ENCODE peak calls at places on chromosomes 12 and 14, in seven cellular contexts. N is T-helper 2 cell; X is neuronal stem cell; Y is Caco-2; R is fibroblast of pulmonary artery; Q is CD8-positive, alpha-beta memory T cell; T is hippocampal formation. I is an unnamed sample.

GRCh38 chr12:14024589-14024988 is 43.2 kb upstream of the GRIN2B start:
- DNase-seq in N (no peak), X (no peak), Y (no peak), R (no peak), Q (no peak), T (no peak), I (no peak)

GRCh38 chr12:76002598-76003262 is 28.8 kb downstream of the PHLDA1 start:
- DNase-seq in N (no peak), X (no peak), Y (no peak), R (no peak), Q (no peak), T (no peak), I (no peak)

GRCh38 chr12:5318874-5319273 is 113.0 kb upstream of the NTF3 start:
- DNase-seq in N (no peak), X (no peak), Y (peak), R (peak), Q (no peak), T (no peak), I (peak)

GRCh38 chr14:45400509-45400908 is 147.5 kb upstream of the MIS18BP1 start:
- DNase-seq in N (no peak), X (no peak), Y (no peak), R (no peak), Q (no peak), T (no peak), I (no peak)

GRCh38 chr12:9907769-9908168 is 24.4 kb downstream of the CLEC2A start:
- DNase-seq in N (no peak), X (no peak), Y (no peak), R (no peak), Q (no peak), T (no peak), I (no peak)

GRCh38 chr12:4148418-4149056 is 125.0 kb upstream of the CCND2 start:
- DNase-seq in N (peak), X (no peak), Y (no peak), R (no peak), Q (peak), T (peak), I (no peak)

GRCh38 chr12:24974216-24974615 is 25.3 kb upstream of the BCAT1 start:
- DNase-seq in N (no peak), X (no peak), Y (no peak), R (no peak), Q (no peak), T (no peak), I (no peak)

GRCh38 chr14:105180598-105181528 is at the start of gene NUDT14:
- DNase-seq in N (peak), X (no peak), Y (peak), R (peak), Q (peak), T (peak), I (peak)

GRCh38 chr14:94171208-94171607 is 2.9 kb upstream of the PPP4R4 start:
- DNase-seq in N (no peak), X (no peak), Y (no peak), R (no peak), Q (no peak), T (no peak), I (peak)

GRCh38 chr12:111692575-111693210 is 6.8 kb downstream of the ACAD10 start:
- DNase-seq in N (no peak), X (no peak), Y (no peak), R (peak), Q (no peak), T (no peak), I (peak)

GRCh38 chr14:95480109-95480886 is 36.2 kb downstream of the SYNE3 start:
- DNase-seq in N (peak), X (no peak), Y (no peak), R (peak), Q (peak), T (no peak), I (no peak)

GRCh38 chr12:89768586-89769482 is 60.2 kb upstream of the ATP2B1 start:
- DNase-seq in N (peak), X (no peak), Y (peak), R (peak), Q (no peak), T (no peak), I (peak)

GRCh38 chr12:104998423-104999346 is 12.6 kb downstream of the NOPCHAP1 start:
- DNase-seq in N (no peak), X (no peak), Y (no peak), R (no peak), Q (no peak), T (no peak), I (no peak)

GRCh38 chr12:104372048-104372720 is 68.6 kb downstream of the EID3 start:
- DNase-seq in N (peak), X (no peak), Y (no peak), R (no peak), Q (no peak), T (no peak), I (no peak)

GRCh38 chr14:87712386-87713113 is 280.4 kb downstream of the GALC start:
- DNase-seq in N (no peak), X (no peak), Y (no peak), R (no peak), Q (no peak), T (peak), I (no peak)

GRCh38 chr14:98548071-98548686 is 723.8 kb downstream of the BCL11B start:
- DNase-seq in N (peak), X (no peak), Y (no peak), R (no peak), Q (no peak), T (no peak), I (no peak)

GRCh38 chr12:56886319-56886718 is 47.9 kb downstream of the SDR9C7 start:
- DNase-seq in N (no peak), X (no peak), Y (no peak), R (no peak), Q (no peak), T (no peak), I (no peak)

GRCh38 chr12:69623970-69624369 is 13.3 kb upstream of the LRRC10 start:
- DNase-seq in N (no peak), X (no peak), Y (no peak), R (peak), Q (no peak), T (no peak), I (no peak)

GRCh38 chr14:70555890-70556289 is 21.1 kb upstream of the ADAM20 start:
- DNase-seq in N (peak), X (no peak), Y (no peak), R (peak), Q (no peak), T (no peak), I (no peak)

GRCh38 chr14:105093426-105094192 is 28.4 kb upstream of the GPR132 start:
- DNase-seq in N (peak), X (peak), Y (peak), R (peak), Q (peak), T (no peak), I (peak)

GRCh38 chr12:26808766-26809460 is 24.1 kb downstream of the ITPR2 start:
- DNase-seq in N (no peak), X (no peak), Y (no peak), R (no peak), Q (no peak), T (no peak), I (no peak)

GRCh38 chr14:69354383-69355154 is 43.5 kb downstream of the ERH start:
- DNase-seq in N (peak), X (no peak), Y (no peak), R (no peak), Q (no peak), T (no peak), I (no peak)

GRCh38 chr12:12450043-12450451 is 93.2 kb downstream of the BORCS5 start:
- DNase-seq in N (no peak), X (no peak), Y (no peak), R (no peak), Q (no peak), T (no peak), I (no peak)

I was measured in RKO.